ENCODE peak calls at places on chromosome 18, in six cellular contexts. M is H1, X is GM12878, J is K562, P is GM12891, S is HepG2. Q is an unnamed sample.

GRCh38 chr18:2981212-2981728 is 31.7 kb downstream of the LPIN2 start:
- DNase-seq in M (no peak), X (no peak), J (no peak), P (no peak), S (no peak), Q (no peak)

GRCh38 chr18:35028556-35028955 is 12.7 kb upstream of the MAPRE2 start:
- DNase-seq in M (no peak), X (no peak), J (no peak), P (no peak), S (no peak), Q (no peak)

GRCh38 chr18:56999823-57000222 is 147.1 kb upstream of the BOD1L2 start:
- DNase-seq in M (no peak), X (no peak), J (no peak), P (no peak), S (no peak), Q (no peak)

GRCh38 chr18:46474487-46475366 is 182.3 kb downstream of the LOXHD1 start:
- DNase-seq in M (no peak), X (no peak), J (no peak), P (no peak), S (no peak), Q (no peak)

GRCh38 chr18:32424696-32425095 is 46.0 kb downstream of the GAREM1 start:
- DNase-seq in M (no peak), X (no peak), J (no peak), P (no peak), S (no peak), Q (no peak)

GRCh38 chr18:45413180-45413836 is 202.0 kb upstream of the SLC14A2 start:
- DNase-seq in M (no peak), X (no peak), J (no peak), P (no peak), S (no peak), Q (no peak)

GRCh38 chr18:53382870-53383269 is 841.6 kb downstream of the MBD2 start:
- DNase-seq in M (no peak), X (no peak), J (no peak), P (no peak), S (no peak), Q (no peak)

GRCh38 chr18:35616664-35617423 is 35.3 kb downstream of the GALNT1 start:
- DNase-seq in M (no peak), X (peak; percentile 88), J (no peak), P (no peak), S (no peak), Q (peak; percentile 23)

GRCh38 chr18:36411745-36412168 is 114.2 kb downstream of the FHOD3 start:
- DNase-seq in M (peak; percentile 70), X (no peak), J (peak; percentile 49), P (no peak), S (peak; percentile 21), Q (no peak)

GRCh38 chr18:67961701-67962440 is 445.4 kb upstream of the DSEL start:
- DNase-seq in M (no peak), X (no peak), J (no peak), P (no peak), S (no peak), Q (no peak)

GRCh38 chr18:31424383-31424988 is 23.1 kb upstream of the DSG3 start:
- DNase-seq in M (peak; percentile 76), X (no peak), J (peak; percentile 23), P (no peak), S (peak; percentile 10), Q (no peak)

GRCh38 chr18:57475903-57476302 is 40.7 kb downstream of the ONECUT2 start:
- DNase-seq in M (no peak), X (no peak), J (no peak), P (no peak), S (no peak), Q (no peak)

GRCh38 chr18:48835119-48835518 is 115.6 kb downstream of the SMAD7 start:
- DNase-seq in M (no peak), X (no peak), J (no peak), P (no peak), S (no peak), Q (no peak)

GRCh38 chr18:68456985-68457384 is 257.9 kb downstream of the TMX3 start:
- DNase-seq in M (no peak), X (no peak), J (no peak), P (no peak), S (peak; percentile 1), Q (no peak)

GRCh38 chr18:4106407-4107033 is 348.6 kb downstream of the DLGAP1 start:
- DNase-seq in M (peak; percentile 88), X (no peak), J (peak; percentile 48), P (peak; percentile 7), S (peak; percentile 49), Q (peak; percentile 8)

GRCh38 chr18:27185025-27185763 is at the start of gene CHST9:
- DNase-seq in M (peak; percentile 80), X (no peak), J (no peak), P (no peak), S (no peak), Q (no peak)

GRCh38 chr18:11857177-11857887 is 6.1 kb downstream of the CHMP1B start:
- DNase-seq in M (no peak), X (no peak), J (peak; percentile 44), P (no peak), S (peak; percentile 95), Q (no peak)

GRCh38 chr18:55779461-55779710 is 191.4 kb upstream of the TCF4 start:
- DNase-seq in M (no peak), X (no peak), J (no peak), P (no peak), S (no peak), Q (no peak)

GRCh38 chr18:57054891-57055290 is 92.0 kb upstream of the BOD1L2 start:
- DNase-seq in M (no peak), X (no peak), J (no peak), P (no peak), S (no peak), Q (no peak)

GRCh38 chr18:65755616-65756015 is 4.8 kb downstream of the CDH7 start:
- DNase-seq in M (no peak), X (no peak), J (no peak), P (no peak), S (no peak), Q (no peak)

GRCh38 chr18:62574776-62575175 is 52.0 kb downstream of the ZCCHC2 start:
- DNase-seq in M (no peak), X (no peak), J (no peak), P (no peak), S (no peak), Q (no peak)

GRCh38 chr18:62572456-62572855 is 49.6 kb downstream of the ZCCHC2 start:
- DNase-seq in M (no peak), X (no peak), J (no peak), P (no peak), S (no peak), Q (no peak)

GRCh38 chr18:62571648-62572047 is 48.8 kb downstream of the ZCCHC2 start:
- DNase-seq in M (no peak), X (no peak), J (no peak), P (no peak), S (no peak), Q (no peak)

GRCh38 chr18:62569081-62569480 is 46.3 kb downstream of the ZCCHC2 start:
- DNase-seq in M (no peak), X (no peak), J (no peak), P (no peak), S (no peak), Q (no peak)

DNA sequence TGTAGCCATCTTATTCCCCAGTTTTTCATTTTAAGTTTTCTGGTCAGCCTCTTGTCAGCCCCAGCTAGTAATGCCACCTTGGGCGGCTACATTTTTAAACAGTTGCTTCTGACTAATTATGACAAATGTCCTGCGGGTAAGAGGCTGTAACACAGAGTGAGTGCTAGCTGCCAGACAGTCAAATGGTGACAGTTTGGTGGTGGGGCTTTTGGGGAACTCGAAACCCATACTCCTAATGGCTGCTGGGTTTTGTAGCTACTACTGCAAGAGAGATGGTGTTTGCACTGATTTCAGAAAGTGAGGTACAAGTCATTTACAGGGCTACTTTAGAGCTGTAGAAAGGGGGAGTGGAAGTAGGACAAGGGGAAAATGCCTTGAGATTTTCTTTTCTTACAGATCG is 48.2 kb downstream of the ZCCHC2 start:
- DNase-seq in M (no peak), X (no peak), J (no peak), P (no peak), S (no peak), Q (no peak)
- TF ChIP-seq POLR2A in M (no peak), X (no peak), J (no peak), P (no peak), S (no peak), Q (no peak)

DNA sequence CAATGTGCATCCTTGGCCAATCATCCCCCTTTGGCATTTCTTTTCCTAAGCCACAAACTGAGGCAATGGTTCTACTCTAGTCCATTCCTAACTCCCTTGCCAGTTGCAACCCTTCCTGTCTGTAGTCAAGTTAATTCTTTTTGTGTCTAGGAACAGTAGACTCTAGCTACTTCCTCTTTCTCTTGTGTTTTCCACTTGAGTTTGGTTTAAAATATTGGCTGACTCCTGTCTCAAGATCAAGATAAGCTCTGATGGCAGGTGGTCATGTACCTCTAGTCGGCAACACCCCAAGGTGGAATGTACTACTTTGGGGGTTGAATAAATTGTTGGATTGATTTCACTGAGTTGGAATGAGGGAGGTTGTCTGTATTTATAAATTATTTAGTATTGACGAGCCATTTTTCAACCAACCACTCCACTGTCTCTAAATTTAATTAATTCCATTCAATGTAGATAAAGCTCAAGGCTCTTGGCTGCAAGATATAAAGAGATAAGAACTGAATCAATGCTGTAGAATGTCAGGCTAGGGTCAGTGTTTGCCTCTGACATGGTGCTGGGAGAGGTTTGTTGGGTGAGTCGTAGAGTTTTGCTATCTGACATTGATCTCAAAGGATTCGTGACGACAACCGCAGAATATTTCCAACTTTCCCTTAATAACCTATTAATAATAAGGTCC is 188.7 kb upstream of the APCDD1 start:
- DNase-seq in M (no peak), X (no peak), J (no peak), P (no peak), S (no peak), Q (no peak)
- TF ChIP-seq TAF1 in M (no peak), X (no peak), J (no peak), P (no peak), S (no peak), Q (no peak)

DNA sequence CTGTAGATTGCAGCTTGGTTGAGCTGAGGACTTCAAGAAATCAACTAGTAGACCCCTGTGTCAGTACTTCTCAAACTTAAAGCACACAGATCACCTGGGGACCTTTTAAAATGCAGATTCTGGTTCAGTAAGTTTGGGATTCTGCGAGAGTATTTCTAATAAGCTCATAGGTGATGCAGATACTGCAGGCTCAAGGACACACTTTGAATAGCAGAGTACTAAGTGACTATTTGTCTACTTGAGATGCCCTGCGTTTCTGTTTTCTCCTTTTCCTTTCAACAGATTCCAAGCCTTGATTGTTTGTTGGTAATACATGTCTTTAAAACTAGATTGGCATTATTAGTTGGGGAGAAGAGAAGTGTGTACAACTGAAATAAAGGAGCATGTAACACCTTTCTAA is 6.7 kb downstream of the MIB1 start:
- DNase-seq in M (no peak), X (no peak), J (no peak), P (no peak), S (no peak), Q (no peak)
- TF ChIP-seq POLR2AphosphoS5 in M (no peak), X (no peak), J (no peak), P (no peak), S (no peak), Q (no peak)

DNA sequence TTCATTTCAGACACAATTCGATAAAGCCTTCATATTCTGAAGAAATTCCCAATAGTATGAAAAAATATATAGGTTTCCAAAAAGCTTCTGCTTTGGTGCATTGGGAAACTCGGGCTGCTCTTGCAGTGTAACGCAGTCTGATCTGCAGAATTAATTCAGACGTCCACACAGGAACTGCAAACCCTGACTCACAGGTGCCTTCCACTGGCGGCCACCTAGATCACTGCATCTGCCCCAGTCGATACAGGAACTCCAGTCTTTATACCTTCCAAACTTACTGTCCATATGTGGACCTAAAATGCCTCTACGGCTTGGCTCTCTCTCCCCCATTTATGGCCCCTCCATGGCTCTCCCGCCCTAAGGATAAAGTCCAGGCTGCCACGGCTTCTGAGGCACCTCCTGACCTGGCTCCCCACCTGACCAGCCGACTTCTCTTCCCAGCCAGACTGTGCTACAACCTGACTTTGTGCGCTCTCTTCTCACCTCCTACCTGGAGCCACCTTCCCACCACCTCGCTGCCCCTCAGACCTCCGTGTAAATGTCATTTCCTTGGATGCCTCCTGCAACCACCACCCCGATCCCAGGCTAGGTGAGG is 39.7 kb downstream of the L3MBTL4 start:
- DNase-seq in M (no peak), X (no peak), J (no peak), P (no peak), S (peak; percentile 51), Q (no peak)
- TF ChIP-seq POLR2A in M (no peak), X (no peak), J (no peak), P (no peak), S (no peak), Q (no peak)

Q was measured in GM12892.